ENCODE peak calls at places on chromosomes 16 and 17, in ten cellular contexts. U is IMR-90, J is lung, S is PC-9, G is body of pancreas, P is tibial artery, B is ovary, Y is A549, A is uterus, C is AG04450. E is an unnamed sample.

GRCh38 chr16:49441366-49441780 is 67.8 kb downstream of the C16orf78 start:
- DNase-seq in J (peak; percentile 30), U (no peak), P (peak; percentile 50), A (peak; percentile 23), B (peak; percentile 13), Y (no peak), G (peak; percentile 34), S (no peak), C (no peak), E (no peak)

GRCh38 chr16:56684256-56684925 is 2.1 kb downstream of the MT1X start:
- DNase-seq in J (no peak), A (no peak), G (peak; percentile 48), B (no peak), Y (no peak), S (no peak), U (no peak), C (no peak), P (no peak), E (no peak)

GRCh38 chr16:2428051-2428786 is 1.0 kb upstream of the CCNF start:
- DNase-seq in U (no peak), G (peak; percentile 61), S (no peak), B (peak; percentile 47), J (peak; percentile 32), A (peak; percentile 44), Y (no peak), P (peak; percentile 73), C (no peak), E (no peak)

GRCh38 chr16:25111403-25112166 is at the start of gene LCMT1:
- DNase-seq in G (peak; percentile 94), C (peak; percentile 91), P (peak; percentile 95), U (peak; percentile 97), J (peak; percentile 96), B (peak; percentile 88), S (peak; percentile 96), Y (peak; percentile 97), A (peak; percentile 95), E (peak; percentile 98)

GRCh38 chr16:23699100-23699499 is 13.9 kb downstream of the ERN2 start:
- DNase-seq in A (no peak), G (no peak), Y (no peak), S (peak; percentile 80), P (no peak), U (no peak), J (peak; percentile 41), C (no peak), B (no peak), E (no peak)

GRCh38 chr16:75236232-75236631 is 15.2 kb downstream of the BCAR1 start:
- DNase-seq in S (no peak), P (peak; percentile 53), U (no peak), A (no peak), G (no peak), C (no peak), Y (no peak), B (no peak), J (no peak), E (no peak)

GRCh38 chr16:30567160-30567990 is 4.1 kb downstream of the ZNF688 start:
- DNase-seq in C (no peak), Y (no peak), G (no peak), A (no peak), J (no peak), S (peak; percentile 57), B (no peak), U (peak; percentile 27), P (no peak), E (no peak)

GRCh38 chr16:15440852-15441251 is 6.5 kb downstream of the BMERB1 start:
- DNase-seq in U (peak; percentile 79), G (peak; percentile 27), C (no peak), A (no peak), B (no peak), J (no peak), S (peak; percentile 75), P (no peak), Y (peak; percentile 58), E (no peak)

GRCh38 chr17:80189611-80190010 is 19.8 kb downstream of the CARD14 start:
- DNase-seq in J (no peak), P (no peak), Y (no peak), A (no peak), U (no peak), C (no peak), G (no peak), B (no peak), S (no peak), E (no peak)

GRCh38 chr17:80190716-80191115 is 20.9 kb downstream of the CARD14 start:
- DNase-seq in Y (no peak), G (no peak), U (no peak), J (no peak), C (no peak), B (no peak), A (no peak), S (no peak), P (no peak), E (no peak)

GRCh38 chr17:80192268-80192667 is 22.4 kb downstream of the CARD14 start:
- DNase-seq in B (no peak), P (no peak), C (no peak), J (no peak), U (no peak), A (no peak), S (no peak), G (peak; percentile 28), Y (no peak), E (no peak)

GRCh38 chr17:80191192-80191591 is 21.4 kb downstream of the CARD14 start:
- DNase-seq in U (no peak), C (no peak), P (no peak), A (no peak), B (no peak), Y (no peak), J (no peak), S (no peak), G (no peak), E (no peak)

DNA sequence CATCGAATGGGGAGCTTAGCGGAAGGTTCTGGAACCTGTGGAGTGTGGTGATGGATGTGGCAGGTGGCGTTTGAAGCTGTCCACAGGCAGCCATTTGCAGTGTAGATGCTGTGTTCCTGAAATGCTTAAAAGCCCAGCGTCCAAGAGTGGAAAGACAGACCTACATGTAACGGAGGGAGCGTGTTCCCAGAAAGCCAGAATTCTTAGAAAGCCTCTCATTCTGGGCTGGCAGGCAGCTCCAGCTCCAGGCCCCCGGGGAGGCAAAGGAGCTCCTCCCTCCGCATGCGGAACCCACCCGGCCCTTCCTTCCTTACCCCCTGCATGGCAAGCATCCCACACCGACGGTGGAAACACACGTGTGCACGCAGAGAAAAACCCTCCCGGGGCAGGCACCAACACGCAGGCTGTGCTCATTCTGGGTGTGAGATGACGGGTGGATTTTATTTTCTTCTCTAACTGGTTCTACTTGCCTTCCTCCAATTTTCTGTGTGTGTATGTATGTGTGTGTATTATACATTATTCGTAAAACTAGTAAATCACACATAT is 22.0 kb downstream of the CARD14 start:
- DNase-seq in S (no peak), U (no peak), G (no peak), P (no peak), A (no peak), Y (no peak), B (no peak), J (no peak), C (no peak), E (no peak)
- H3K9me3 ChIP-seq in S (no peaks in the 10 kb centered on the region), U (no peaks in the 10 kb centered on the region), G (no peaks in the 10 kb centered on the region), P (no peaks in the 10 kb centered on the region), A (no peaks in the 10 kb centered on the region), Y (peaks cover 6% of the 10 kb centered on the region), B (no peaks in the 10 kb centered on the region), J (no peaks in the 10 kb centered on the region), C (peaks cover 16% of the 10 kb centered on the region), E (no peaks in the 10 kb centered on the region)

DNA sequence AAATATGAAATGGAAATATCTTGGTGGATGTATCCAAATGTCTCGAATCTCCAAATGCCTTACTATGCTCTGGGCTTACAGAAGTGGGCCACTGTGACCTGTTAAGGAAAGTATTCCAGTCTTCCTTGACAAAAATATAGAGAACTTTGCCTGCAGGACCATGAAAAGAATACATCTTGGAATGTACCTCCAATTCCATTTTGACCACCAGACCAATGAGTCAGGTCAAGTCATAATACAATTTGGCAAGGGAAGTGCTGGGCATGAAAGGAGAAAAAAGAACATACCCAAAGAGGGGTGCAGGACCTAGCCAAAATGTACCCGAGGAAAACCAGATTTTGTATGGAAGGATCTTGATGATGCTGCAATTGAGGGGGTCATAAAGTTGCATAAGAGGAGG is 1153.7 kb upstream of the GOT2 start:
- DNase-seq in U (no peak), B (no peak), Y (no peak), P (no peak), J (no peak), A (no peak), S (no peak), C (no peak), G (no peak), E (no peak)
- H3K9me3 ChIP-seq in U (peaks cover 2% of the 10 kb centered on the region), B (no peaks in the 10 kb centered on the region), Y (peaks cover 25% of the 10 kb centered on the region), P (no peaks in the 10 kb centered on the region), J (peaks cover 3% of the 10 kb centered on the region), A (peaks cover 3% of the 10 kb centered on the region), S (no peaks in the 10 kb centered on the region), C (peaks cover 3% of the 10 kb centered on the region), G (no peaks in the 10 kb centered on the region), E (no peaks in the 10 kb centered on the region)

DNA sequence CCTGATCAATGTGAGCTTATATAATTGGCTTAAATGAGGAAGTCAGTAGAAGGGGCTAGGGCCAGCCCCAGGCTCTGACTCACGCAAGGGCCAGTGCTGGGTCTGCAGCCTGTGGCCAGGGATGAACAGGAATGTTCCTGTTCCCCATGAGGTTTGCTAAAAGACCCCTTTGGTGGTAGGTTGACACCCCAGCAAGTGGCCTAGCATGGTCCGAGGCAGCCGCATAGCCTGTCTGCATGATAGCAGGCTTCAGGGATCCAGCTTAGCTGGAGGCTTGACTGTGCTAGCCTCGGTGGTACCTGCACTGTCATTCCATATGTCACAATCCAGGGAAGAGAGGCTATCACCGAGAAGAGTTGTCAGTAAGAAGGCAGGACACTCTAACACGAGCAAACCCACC is 23.5 kb downstream of the TRIM25 start:
- DNase-seq in P (no peak), G (no peak), U (no peak), Y (no peak), J (no peak), A (no peak), S (no peak), C (no peak), B (no peak), E (no peak)
- H3K9me3 ChIP-seq in P (no peaks in the 10 kb centered on the region), G (no peaks in the 10 kb centered on the region), U (peaks cover 3% of the 10 kb centered on the region), Y (peaks cover 16% of the 10 kb centered on the region), J (no peaks in the 10 kb centered on the region), A (no peaks in the 10 kb centered on the region), S (peaks cover 26% of the 10 kb centered on the region), C (peaks cover 14% of the 10 kb centered on the region), B (no peaks in the 10 kb centered on the region), E (peaks cover 12% of the 10 kb centered on the region)

GRCh38 chr17:16617481-16618060 is 36.1 kb downstream of the ZNF624 start:
- DNase-seq in J (no peak), B (no peak), G (no peak), A (no peak), P (no peak), S (no peak), Y (no peak), C (no peak), U (no peak), E (no peak)

GRCh38 chr17:16623282-16623681 is 30.4 kb downstream of the ZNF624 start:
- DNase-seq in G (no peak), U (no peak), P (no peak), C (no peak), J (no peak), A (no peak), B (no peak), Y (no peak), S (no peak), E (no peak)

DNA sequence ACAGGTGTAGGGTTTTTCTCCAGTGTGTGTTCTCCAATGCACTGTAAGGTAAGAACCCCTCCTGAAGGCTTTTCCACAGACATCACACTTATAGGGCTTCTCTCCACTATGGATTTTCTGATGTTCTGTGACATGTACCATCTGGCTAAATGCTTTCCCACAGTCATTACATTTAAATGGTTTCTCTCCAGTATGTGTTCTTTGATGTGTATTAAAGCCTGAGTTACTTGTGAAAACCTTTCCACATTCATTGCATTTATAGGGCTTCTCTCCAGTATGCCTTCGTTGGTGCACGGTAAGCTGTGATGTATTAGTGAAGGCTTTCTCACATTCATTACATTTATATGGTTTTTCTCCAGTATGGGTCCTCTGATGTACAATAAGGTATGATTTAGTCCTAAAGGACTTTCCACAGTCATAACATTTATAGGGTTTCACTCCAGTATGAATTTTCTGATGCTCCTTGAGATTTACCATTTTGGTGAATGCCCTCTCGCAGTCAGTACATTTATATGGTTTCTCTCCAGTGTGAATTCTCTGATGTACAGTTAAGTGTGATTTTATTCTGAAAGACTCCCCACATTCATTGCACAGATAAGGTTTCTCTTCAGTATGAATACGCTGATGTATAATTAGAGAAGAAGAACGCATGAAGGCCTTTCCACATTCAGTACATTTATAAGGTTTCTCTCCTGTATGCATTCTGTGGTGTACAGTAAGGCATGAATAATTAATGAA is 30.9 kb downstream of the ZNF624 start:
- DNase-seq in U (no peak), S (no peak), A (no peak), C (no peak), J (no peak), G (no peak), Y (no peak), P (no peak), B (no peak), E (no peak)
- H3K9me3 ChIP-seq in U (peaks cover 61% of the 10 kb centered on the region), S (peaks cover 45% of the 10 kb centered on the region), A (peaks cover 66% of the 10 kb centered on the region), C (peaks cover 40% of the 10 kb centered on the region), J (peaks cover 19% of the 10 kb centered on the region), G (peaks cover 24% of the 10 kb centered on the region), Y (peaks cover 100% of the 10 kb centered on the region), P (peaks cover 13% of the 10 kb centered on the region), B (peaks cover 3% of the 10 kb centered on the region), E (peaks cover 75% of the 10 kb centered on the region)

E was measured in Panc1.